ENCODE peak calls at places on chromosomes 1 and 21, in nine cellular contexts. M is RWPE2, Y is thoracic aorta, R is lower lobe of right lung, E is BE2C, D is stomach, Z is GM23248, A is neuronal stem cell, L is heart right ventricle. P is an unnamed sample.
A peak's percentile ranks its signal among the peaks of the same experiment; 100 is the strongest.

GRCh38 chr1:34642679-34643078 is 112.2 kb upstream of the GJB5 start:
- DNase-seq in M (no peak), Y (no peak), R (no peak), E (no peak), D (no peak), Z (peak; percentile 14), A (no peak), L (no peak), P (no peak)

GRCh38 chr1:116370186-116370585 is 2.9 kb upstream of the ATP1A1 start:
- DNase-seq in M (no peak), Y (no peak), R (no peak), E (no peak), D (no peak), Z (no peak), A (no peak), L (no peak), P (no peak)

GRCh38 chr1:17027403-17027802 is 15.7 kb upstream of the ATP13A2 start:
- DNase-seq in M (no peak), Y (no peak), R (peak; percentile 82), E (no peak), D (no peak), Z (peak; percentile 76), A (no peak), L (no peak), P (no peak)

GRCh38 chr1:226639631-226640061 is 91.1 kb downstream of the STUM start:
- DNase-seq in M (no peak), Y (no peak), R (peak; percentile 42), E (no peak), D (no peak), Z (no peak), A (no peak), L (no peak), P (no peak)

GRCh38 chr1:150272379-150272840 is at the start of gene C1orf54:
- DNase-seq in M (no peak), Y (no peak), R (no peak), E (peak; percentile 31), D (no peak), Z (peak; percentile 61), A (peak; percentile 55), L (peak; percentile 85), P (no peak)

GRCh38 chr21:21666689-21667088 is 668.5 kb downstream of the NCAM2 start:
- DNase-seq in M (no peak), Y (no peak), R (no peak), E (no peak), D (no peak), Z (no peak), A (no peak), L (no peak), P (no peak)

GRCh38 chr1:178093150-178093957 is 550 bp upstream of the RASAL2 start:
- DNase-seq in M (peak; percentile 95), Y (peak; percentile 61), R (peak; percentile 95), E (peak; percentile 91), D (peak; percentile 90), Z (peak; percentile 99), A (peak; percentile 93), L (peak; percentile 95), P (peak; percentile 88)

GRCh38 chr1:40844079-40844478 is 18.1 kb downstream of the CITED4 start:
- DNase-seq in M (no peak), Y (no peak), R (no peak), E (peak; percentile 80), D (no peak), Z (no peak), A (no peak), L (no peak), P (no peak)

GRCh38 chr21:37986751-37987399 is 70.6 kb upstream of the KCNJ6 start:
- DNase-seq in M (no peak), Y (no peak), R (no peak), E (no peak), D (no peak), Z (no peak), A (no peak), L (no peak), P (no peak)

GRCh38 chr1:65207317-65207716 is 59.3 kb downstream of the AK4 start:
- DNase-seq in M (no peak), Y (no peak), R (no peak), E (no peak), D (no peak), Z (no peak), A (no peak), L (no peak), P (no peak)

GRCh38 chr1:193846411-193846810 is 660.0 kb upstream of the B3GALT2 start:
- DNase-seq in M (no peak), Y (no peak), R (no peak), E (no peak), D (no peak), Z (no peak), A (no peak), L (no peak), P (no peak)

GRCh38 chr1:236141447-236142357 is 637 bp upstream of the GPR137B start:
- DNase-seq in M (no peak), Y (no peak), R (no peak), E (no peak), D (peak; percentile 51), Z (peak; percentile 80), A (peak; percentile 57), L (no peak), P (no peak)

GRCh38 chr1:236142358-236143103 is at the start of gene GPR137B:
- DNase-seq in M (no peak), Y (no peak), R (peak; percentile 65), E (no peak), D (peak; percentile 42), Z (peak; percentile 82), A (peak; percentile 43), L (peak; percentile 58), P (no peak)

GRCh38 chr1:236139495-236139894 is 2.8 kb upstream of the GPR137B start:
- DNase-seq in M (no peak), Y (no peak), R (no peak), E (no peak), D (no peak), Z (no peak), A (no peak), L (no peak), P (no peak)

GRCh38 chr1:236143104-236143948 is 987 bp downstream of the GPR137B start:
- DNase-seq in M (no peak), Y (no peak), R (no peak), E (no peak), D (no peak), Z (peak; percentile 93), A (no peak), L (no peak), P (no peak)

GRCh38 chr1:236140705-236141446 is 1.5 kb upstream of the GPR137B start:
- DNase-seq in M (no peak), Y (no peak), R (no peak), E (no peak), D (no peak), Z (no peak), A (no peak), L (no peak), P (no peak)
- H3K4me3 ChIP-seq in M (no peak overlapping the region), Y (peak overlapping the region; percentile 77), R (peak overlapping the region; percentile 70), E (no peak overlapping the region), D (peak overlapping the region; percentile 92), Z (peak overlapping the region; percentile 94), A (peak overlapping the region; percentile 98), L (peak overlapping the region; percentile 80), P (peak overlapping the region; percentile 55)

GRCh38 chr1:19892628-19893168 is 10.5 kb downstream of the OTUD3 start:
- DNase-seq in M (no peak), Y (no peak), R (no peak), E (no peak), D (no peak), Z (peak; percentile 40), A (no peak), L (no peak), P (no peak)
- H3K36me3 ChIP-seq in M (peaks cover 72% of the 10 kb centered on the region), Y (peaks cover 12% of the 10 kb centered on the region), R (peaks cover 69% of the 10 kb centered on the region), E (peaks cover 19% of the 10 kb centered on the region), D (peaks cover 71% of the 10 kb centered on the region), Z (peaks cover 32% of the 10 kb centered on the region), A (peaks cover 27% of the 10 kb centered on the region), L (peaks cover 12% of the 10 kb centered on the region), P (peaks cover 3% of the 10 kb centered on the region)

GRCh38 chr1:90724926-90725325 is 7.8 kb upstream of the BARHL2 start:
- DNase-seq in M (no peak), Y (no peak), R (no peak), E (no peak), D (no peak), Z (no peak), A (no peak), L (no peak), P (no peak)
- H3K27me3 ChIP-seq in M (peaks cover 100% of the 10 kb centered on the region), Y (peaks cover 70% of the 10 kb centered on the region), R (peaks cover 99% of the 10 kb centered on the region), E (peaks cover 94% of the 10 kb centered on the region), D (peaks cover 100% of the 10 kb centered on the region), Z (peaks cover 97% of the 10 kb centered on the region), A (peaks cover 88% of the 10 kb centered on the region), L (peaks cover 100% of the 10 kb centered on the region), P (peaks cover 6% of the 10 kb centered on the region)

DNA sequence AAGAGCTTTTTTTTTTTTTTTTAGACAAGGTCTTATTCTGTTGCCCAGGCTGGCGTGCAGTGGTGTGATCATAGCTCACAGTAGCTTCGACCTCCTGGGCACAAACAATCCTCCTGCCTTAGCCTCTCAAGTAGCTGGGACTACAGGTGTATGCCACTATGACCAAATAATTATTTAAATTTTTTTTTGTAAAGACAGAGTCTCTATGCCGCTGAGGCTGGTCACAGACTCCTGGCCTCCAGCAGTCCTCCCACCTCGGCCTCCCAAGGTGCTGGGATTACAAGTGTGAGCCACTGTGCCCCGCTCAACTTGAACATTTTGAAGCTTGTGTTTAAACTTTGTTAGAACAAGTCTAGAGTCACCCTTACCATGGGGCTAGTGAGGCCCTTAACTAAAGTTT is 8.6 kb upstream of the CHI3L2 start:
- DNase-seq in M (no peak), Y (no peak), R (no peak), E (no peak), D (no peak), Z (no peak), A (no peak), L (no peak), P (no peak)
- H3K4me3 ChIP-seq in M (no peak overlapping the region), Y (no peak overlapping the region), R (no peak overlapping the region), E (no peak overlapping the region), D (no peak overlapping the region), Z (no peak overlapping the region), A (no peak overlapping the region), L (no peak overlapping the region), P (no peak overlapping the region)

DNA sequence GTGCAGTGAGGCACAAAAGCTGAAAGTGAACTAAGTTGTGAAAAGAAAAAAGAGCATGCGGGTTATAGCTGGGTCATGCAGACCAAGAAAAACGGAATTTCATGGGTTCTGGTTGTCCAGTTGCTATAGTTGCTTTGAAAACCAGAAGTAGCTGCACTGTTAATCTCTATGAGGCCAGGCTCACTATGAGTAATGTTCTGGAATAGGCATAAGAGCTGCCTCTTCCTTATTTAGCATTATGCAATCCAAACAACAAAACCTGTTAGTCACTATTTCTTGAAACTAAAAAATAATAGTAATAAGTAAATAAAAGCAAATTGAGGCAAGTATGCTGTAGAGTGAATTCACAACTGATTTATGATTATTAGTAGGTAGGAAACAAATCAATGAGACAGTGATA is 1383.7 kb downstream of the MRPL39 start:
- DNase-seq in M (no peak), Y (no peak), R (no peak), E (no peak), D (no peak), Z (no peak), A (no peak), L (no peak), P (no peak)
- H3K36me3 ChIP-seq in M (no peaks in the 10 kb centered on the region), Y (no peaks in the 10 kb centered on the region), R (no peaks in the 10 kb centered on the region), E (no peaks in the 10 kb centered on the region), D (no peaks in the 10 kb centered on the region), Z (no peaks in the 10 kb centered on the region), A (no peaks in the 10 kb centered on the region), L (no peaks in the 10 kb centered on the region), P (no peaks in the 10 kb centered on the region)

DNA sequence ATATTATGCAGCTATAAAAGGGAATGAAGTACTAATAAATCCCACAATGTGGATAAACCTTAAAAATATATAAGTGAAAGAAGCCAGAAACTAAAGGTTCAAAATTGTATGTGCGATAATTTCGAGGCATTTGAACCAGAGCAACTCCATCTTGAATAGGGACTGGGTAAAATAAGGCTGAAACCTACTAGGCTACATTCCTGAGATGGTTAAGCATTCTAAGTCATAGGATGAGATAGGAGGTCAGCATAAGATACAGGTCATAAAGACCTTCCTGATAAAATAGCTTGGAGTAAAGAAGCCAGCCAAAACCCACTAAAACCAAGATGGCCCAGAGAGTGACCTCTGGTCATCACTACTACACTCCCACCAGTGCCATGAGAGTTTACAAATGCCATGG is 103.1 kb downstream of the SLC16A1 start:
- DNase-seq in M (no peak), Y (no peak), R (no peak), E (no peak), D (no peak), Z (no peak), A (no peak), L (no peak), P (no peak)
- H3K27me3 ChIP-seq in M (no peaks in the 10 kb centered on the region), Y (no peaks in the 10 kb centered on the region), R (peaks cover 56% of the 10 kb centered on the region), E (no peaks in the 10 kb centered on the region), D (peaks cover 51% of the 10 kb centered on the region), Z (no peaks in the 10 kb centered on the region), A (peaks cover 2% of the 10 kb centered on the region), L (peaks cover 36% of the 10 kb centered on the region), P (peaks cover 6% of the 10 kb centered on the region)

P was measured in breast epithelium.